ENCODE peak calls at places on chromosomes 1 and 21, in five cellular contexts. V is adipocyte; K is ovary; U is T-helper 2 cell; A is effector memory CD4-positive, alpha-beta T cell. Y is an unnamed sample.

GRCh38 chr1:164504699-164505098 is 54.3 kb upstream of the PBX1 start:
- DNase-seq in V (peak), K (no peak), U (no peak), A (no peak), Y (no peak)

GRCh38 chr1:109398343-109399225 is 866 bp upstream of the SORT1 start:
- DNase-seq in V (no peak), K (no peak), U (no peak), A (no peak), Y (peak)

GRCh38 chr1:34744851-34745250 is 10.0 kb upstream of the GJB5 start:
- DNase-seq in V (no peak), K (no peak), U (no peak), A (no peak), Y (no peak)

GRCh38 chr1:193794239-193794638 is 607.8 kb upstream of the B3GALT2 start:
- DNase-seq in V (peak), K (no peak), U (no peak), A (no peak), Y (no peak)

GRCh38 chr1:53600001-53600400 is 139.0 kb downstream of the GLIS1 start:
- DNase-seq in V (no peak), K (no peak), U (no peak), A (no peak), Y (no peak)

GRCh38 chr1:183543619-183544204 is 46.5 kb downstream of the NCF2 start:
- DNase-seq in V (peak), K (no peak), U (no peak), A (no peak), Y (peak)

GRCh38 chr1:150543500-150544143 is 5.6 kb upstream of the ADAMTSL4 start:
- DNase-seq in V (no peak), K (no peak), U (no peak), A (no peak), Y (no peak)

GRCh38 chr21:44582055-44582454 is 1.7 kb upstream of the KRTAP10-5 start:
- DNase-seq in V (no peak), K (no peak), U (no peak), A (no peak), Y (no peak)

GRCh38 chr1:245051349-245052221 is 103.2 kb upstream of the KIF26B start:
- DNase-seq in V (no peak), K (peak), U (no peak), A (no peak), Y (peak)

Y was measured in Calu3.